ENCODE peak calls at places on chromosome 10, in four cellular contexts. A, F, J and Z are unnamed samples.

GRCh38 chr10:61845196-61845949 is 56.1 kb upstream of the ARID5B start:
- DNase-seq in A (no peak), F (no peak), J (no peak), Z (no peak)

GRCh38 chr10:6928531-6929080 is 348.5 kb upstream of the PRKCQ start:
- DNase-seq in A (no peak), F (no peak), J (no peak), Z (peak)

GRCh38 chr10:843703-844102 is 87.8 kb downstream of the LARP4B start:
- DNase-seq in A (no peak), F (no peak), J (no peak), Z (no peak)

GRCh38 chr10:72356115-72356514 is 1.4 kb upstream of the DNAJB12 start:
- DNase-seq in A (no peak), F (no peak), J (no peak), Z (no peak)

GRCh38 chr10:24128066-24128751 is 80.7 kb upstream of the KIAA1217 start:
- DNase-seq in A (no peak), F (no peak), J (no peak), Z (no peak)

GRCh38 chr10:69856601-69857166 is 55.0 kb downstream of the COL13A1 start:
- DNase-seq in A (no peak), F (no peak), J (no peak), Z (no peak)

GRCh38 chr10:8738987-8739386 is 684.5 kb downstream of the GATA3 start:
- DNase-seq in A (no peak), F (no peak), J (no peak), Z (no peak)

GRCh38 chr10:110547139-110547761 is 20.2 kb upstream of the SMC3 start:
- DNase-seq in A (peak), F (no peak), J (peak), Z (peak)

GRCh38 chr10:50398383-50398782 is 147.1 kb upstream of the ASAH2 start:
- DNase-seq in A (peak), F (no peak), J (no peak), Z (no peak)

GRCh38 chr10:24449334-24449740 is 240.4 kb downstream of the KIAA1217 start:
- DNase-seq in A (peak), F (no peak), J (no peak), Z (no peak)

GRCh38 chr10:70462349-70462984 is 16.1 kb upstream of the PALD1 start:
- DNase-seq in A (no peak), F (no peak), J (no peak), Z (no peak)

GRCh38 chr10:46245381-46245900 is 41.4 kb upstream of the ANTXRL start:
- DNase-seq in A (no peak), F (no peak), J (no peak), Z (peak)

GRCh38 chr10:56231436-56231835 is 129.6 kb downstream of the ZWINT start:
- DNase-seq in A (no peak), F (no peak), J (no peak), Z (no peak)

GRCh38 chr10:110778221-110778620 is 93.5 kb upstream of the PDCD4 start:
- DNase-seq in A (no peak), F (no peak), J (no peak), Z (no peak)

GRCh38 chr10:77554996-77555397 is 82.6 kb downstream of the KCNMA1 start:
- DNase-seq in A (peak), F (peak), J (no peak), Z (peak)

GRCh38 chr10:13907570-13907969 is 320.8 kb downstream of the PRPF18 start:
- DNase-seq in A (no peak), F (no peak), J (no peak), Z (no peak)

GRCh38 chr10:125428054-125428453 is 254.9 kb downstream of the TEX36 start:
- DNase-seq in A (no peak), F (no peak), J (no peak), Z (no peak)

GRCh38 chr10:72685264-72685921 is 6.5 kb upstream of the MCU start:
- DNase-seq in A (no peak), F (no peak), J (no peak), Z (no peak)

GRCh38 chr10:52213511-52213831 is 100.6 kb upstream of the DKK1 start:
- DNase-seq in A (no peak), F (no peak), J (peak), Z (no peak)

GRCh38 chr10:116773306-116773705 is 30.9 kb upstream of the HSPA12A start:
- DNase-seq in A (no peak), F (no peak), J (no peak), Z (no peak)

GRCh38 chr10:76736392-76736791 is 901.2 kb downstream of the KCNMA1 start:
- DNase-seq in A (peak), F (peak), J (no peak), Z (no peak)

GRCh38 chr10:62610649-62611229 is 193.8 kb upstream of the ADO start:
- DNase-seq in A (peak), F (peak), J (no peak), Z (peak)

GRCh38 chr10:14200645-14201534 is 129.8 kb downstream of the FRMD4A start:
- DNase-seq in A (no peak), F (no peak), J (no peak), Z (no peak)

GRCh38 chr10:88892223-88892967 is 12.3 kb downstream of the STAMBPL1 start:
- DNase-seq in A (no peak), F (no peak), J (peak), Z (no peak)

GRCh38 chr10:60978287-60979115 is 34.5 kb upstream of the RHOBTB1 start:
- DNase-seq in A (no peak), F (no peak), J (no peak), Z (no peak)

GRCh38 chr10:58570307-58570723 is 57.6 kb downstream of the BICC1 start:
- DNase-seq in A (no peak), F (no peak), J (no peak), Z (no peak)

GRCh38 chr10:14751576-14752330 is 22.9 kb downstream of the FAM107B start:
- DNase-seq in A (no peak), F (no peak), J (peak), Z (no peak)

GRCh38 chr10:109698888-109699685 is 224.2 kb downstream of the XPNPEP1 start:
- DNase-seq in A (no peak), F (no peak), J (no peak), Z (no peak)

GRCh38 chr10:17768957-17769356 is 17.0 kb downstream of the TMEM236 start:
- DNase-seq in A (no peak), F (no peak), J (no peak), Z (no peak)

GRCh38 chr10:1629326-1630036 is 107.8 kb downstream of the ADARB2 start:
- DNase-seq in A (no peak), F (no peak), J (no peak), Z (no peak)

GRCh38 chr10:96073722-96074121 is 30.3 kb downstream of the CCNJ start:
- DNase-seq in A (peak), F (no peak), J (peak), Z (no peak)

GRCh38 chr10:112811741-112812551 is 138.1 kb upstream of the TCF7L2 start:
- DNase-seq in A (no peak), F (no peak), J (peak), Z (no peak)

GRCh38 chr10:87829986-87830732 is 12.1 kb upstream of the ATAD1 start:
- DNase-seq in A (no peak), F (no peak), J (no peak), Z (no peak)

GRCh38 chr10:68423522-68423921 is 16.4 kb upstream of the RUFY2 start:
- DNase-seq in A (peak), F (peak), J (no peak), Z (peak)

GRCh38 chr10:3046210-3046779 is 21.1 kb upstream of the PFKP start:
- DNase-seq in A (no peak), F (no peak), J (no peak), Z (no peak)

GRCh38 chr10:108362306-108362705 is 1197.8 kb upstream of the SORCS1 start:
- DNase-seq in A (no peak), F (no peak), J (no peak), Z (no peak)

GRCh38 chr10:44069573-44069972 is 315.3 kb downstream of the CXCL12 start:
- DNase-seq in A (no peak), F (no peak), J (no peak), Z (no peak)

GRCh38 chr10:3118621-3119020 is 51.3 kb downstream of the PFKP start:
- DNase-seq in A (no peak), F (no peak), J (no peak), Z (no peak)